ENCODE peak calls at places on chromosomes 16 and 17, in four cellular contexts. U is NCI-H774, L is cardiac muscle cell, T is EL. K is an unnamed sample.

GRCh38 chr16:79605999-79606398 is 5.5 kb upstream of the MAF start:
- DNase-seq in L (no peak), T (no peak), U (no peak), K (no peak)

GRCh38 chr16:83336630-83337029 is 471.1 kb upstream of the HSBP1 start:
- DNase-seq in T (peak; percentile 74), U (no peak), L (no peak), K (no peak)

GRCh38 chr17:9615486-9615885 is 29.8 kb upstream of the USP43 start:
- DNase-seq in T (no peak), L (no peak), U (no peak), K (no peak)

GRCh38 chr17:34739386-34739785 is 160.0 kb downstream of the TMEM132E start:
- DNase-seq in T (no peak), U (no peak), L (no peak), K (no peak)

GRCh38 chr16:65244811-65245210 is 122.9 kb upstream of the CDH11 start:
- DNase-seq in T (no peak), U (no peak), L (no peak), K (no peak)

GRCh38 chr16:68719993-68720489 is 17.1 kb upstream of the CDH1 start:
- DNase-seq in T (no peak), U (no peak), L (no peak), K (no peak)

GRCh38 chr17:6487243-6488007 is 43.2 kb downstream of the PIMREG start:
- DNase-seq in L (no peak), U (no peak), T (no peak), K (no peak)

GRCh38 chr16:85947511-85948509 is 48.8 kb downstream of the IRF8 start:
- DNase-seq in T (no peak), U (no peak), L (no peak), K (no peak)

GRCh38 chr17:43766413-43767052 is 7.9 kb upstream of the SOST start:
- DNase-seq in T (peak; percentile 45), U (peak; percentile 1), L (peak; percentile 72), K (no peak)

GRCh38 chr17:55659661-55660060 is 63.0 kb downstream of the TMEM100 start:
- DNase-seq in T (no peak), L (no peak), U (no peak), K (no peak)

GRCh38 chr17:78294776-78295175 is 63.3 kb downstream of the TMEM235 start:
- DNase-seq in L (no peak), U (no peak), T (no peak), K (no peak)

GRCh38 chr16:83258366-83258765 is 549.4 kb upstream of the HSBP1 start:
- DNase-seq in U (no peak), T (no peak), L (no peak), K (no peak)

GRCh38 chr16:4675864-4676786 is 17.2 kb upstream of the NUDT16L1 start:
- DNase-seq in U (no peak), L (peak; percentile 46), T (no peak), K (no peak)

GRCh38 chr17:57599271-57600045 is 145.6 kb downstream of the CCDC182 start:
- DNase-seq in U (no peak), L (no peak), T (no peak), K (no peak)

GRCh38 chr16:57629516-57630401 is 1.3 kb downstream of the ADGRG1 start:
- DNase-seq in U (no peak), L (no peak), T (no peak), K (no peak)

GRCh38 chr17:8257801-8258200 is 8.7 kb downstream of the PFAS start:
- DNase-seq in T (no peak), L (no peak), U (no peak), K (no peak)

GRCh38 chr16:1788095-1788707 is 5.3 kb downstream of the IGFALS start:
- DNase-seq in U (no peak), T (no peak), L (no peak), K (no peak)

GRCh38 chr17:48128411-48128810 is 20.8 kb downstream of the SNX11 start:
- DNase-seq in L (no peak), U (no peak), T (no peak), K (no peak)

GRCh38 chr16:21233521-21234150 is at the start of gene ANKS4B:
- DNase-seq in L (no peak), U (no peak), T (no peak), K (no peak)